ENCODE peak calls at places on chromosomes 2 and 18, in ten cellular contexts. L, O, K, I, F, C, R, N, D and P are unnamed samples.

GRCh38 chr2:212124597-212124996 is 414.0 kb downstream of the ERBB4 start:
- DNase-seq in L (no peak), O (no peak), K (no peak), I (no peak), F (no peak), C (no peak), R (peak), N (no peak), D (no peak), P (no peak)

GRCh38 chr2:213265679-213266078 is 18.6 kb upstream of the SPAG16 start:
- DNase-seq in L (no peak), O (no peak), K (no peak), I (no peak), F (no peak), C (no peak), R (no peak), N (no peak), D (no peak), P (no peak)

GRCh38 chr2:25760319-25760718 is 86.9 kb upstream of the DTNB start:
- DNase-seq in L (no peak), O (no peak), K (no peak), I (no peak), F (no peak), C (no peak), R (no peak), N (no peak), D (no peak), P (no peak)

GRCh38 chr2:148614332-148615049 is 30.1 kb upstream of the EPC2 start:
- DNase-seq in L (no peak), O (peak), K (peak), I (peak), F (peak), C (peak), R (peak), N (no peak), D (peak), P (no peak)

GRCh38 chr2:113831156-113831555 is 58.7 kb upstream of the ACTR3 start:
- DNase-seq in L (no peak), O (no peak), K (no peak), I (peak), F (peak), C (peak), R (peak), N (no peak), D (peak), P (no peak)

GRCh38 chr2:172168917-172169346 is 66.2 kb upstream of the DLX2 start:
- DNase-seq in L (no peak), O (peak), K (no peak), I (peak), F (no peak), C (no peak), R (peak), N (no peak), D (peak), P (no peak)

GRCh38 chr2:101012706-101013181 is 10.7 kb downstream of the RPL31 start:
- DNase-seq in L (peak), O (peak), K (peak), I (peak), F (peak), C (peak), R (peak), N (peak), D (peak), P (no peak)

GRCh38 chr2:45275235-45275805 is 266.1 kb upstream of the SIX2 start:
- DNase-seq in L (no peak), O (peak), K (no peak), I (peak), F (peak), C (peak), R (peak), N (no peak), D (peak), P (no peak)

GRCh38 chr18:986071-986470 is 81.4 kb downstream of the ADCYAP1 start:
- DNase-seq in L (no peak), O (no peak), K (peak), I (no peak), F (no peak), C (no peak), R (no peak), N (no peak), D (no peak), P (no peak)

GRCh38 chr2:172698041-172698863 is 37.4 kb upstream of the RAPGEF4 start:
- DNase-seq in L (no peak), O (peak), K (no peak), I (peak), F (no peak), C (peak), R (peak), N (no peak), D (peak), P (no peak)

GRCh38 chr18:34283506-34283905 is 58.8 kb upstream of the NOL4 start:
- DNase-seq in L (no peak), O (no peak), K (peak), I (no peak), F (no peak), C (no peak), R (no peak), N (no peak), D (no peak), P (no peak)

GRCh38 chr2:70498054-70498453 is 55.6 kb downstream of the TGFA start:
- DNase-seq in L (no peak), O (no peak), K (peak), I (no peak), F (no peak), C (peak), R (peak), N (no peak), D (peak), P (no peak)

GRCh38 chr2:58976374-58977055 is 735.4 kb upstream of the FANCL start:
- DNase-seq in L (no peak), O (no peak), K (peak), I (no peak), F (no peak), C (peak), R (no peak), N (no peak), D (no peak), P (no peak)

GRCh38 chr2:169119117-169119770 is 49.9 kb downstream of the DHRS9 start:
- DNase-seq in L (no peak), O (no peak), K (no peak), I (peak), F (no peak), C (no peak), R (peak), N (no peak), D (peak), P (no peak)

GRCh38 chr2:217910875-217911212 is 92.0 kb downstream of the TNS1 start:
- DNase-seq in L (no peak), O (no peak), K (no peak), I (no peak), F (no peak), C (no peak), R (no peak), N (no peak), D (no peak), P (no peak)

GRCh38 chr18:35775887-35776286 is 194.3 kb downstream of the GALNT1 start:
- DNase-seq in L (no peak), O (peak), K (peak), I (peak), F (no peak), C (no peak), R (peak), N (no peak), D (no peak), P (no peak)

GRCh38 chr18:42159146-42159545 is 204.1 kb downstream of the PIK3C3 start:
- DNase-seq in L (no peak), O (no peak), K (no peak), I (no peak), F (no peak), C (no peak), R (no peak), N (no peak), D (no peak), P (no peak)

GRCh38 chr2:231926761-231927565 is 767 bp upstream of the NPPC start:
- DNase-seq in L (no peak), O (no peak), K (peak), I (no peak), F (no peak), C (no peak), R (peak), N (no peak), D (peak), P (no peak)

GRCh38 chr2:8676915-8677645 is 4.8 kb upstream of the ID2 start:
- DNase-seq in L (no peak), O (peak), K (peak), I (no peak), F (no peak), C (peak), R (no peak), N (no peak), D (peak), P (no peak)

GRCh38 chr2:132560562-132560961 is 109.4 kb downstream of the LYPD1 start:
- DNase-seq in L (no peak), O (no peak), K (no peak), I (no peak), F (no peak), C (no peak), R (no peak), N (no peak), D (peak), P (no peak)

GRCh38 chr2:25655316-25655715 is 18.1 kb downstream of the DTNB start:
- DNase-seq in L (no peak), O (no peak), K (no peak), I (no peak), F (no peak), C (no peak), R (no peak), N (no peak), D (no peak), P (no peak)

GRCh38 chr18:49753643-49754042 is 59.7 kb downstream of the ACAA2 start:
- DNase-seq in L (no peak), O (no peak), K (no peak), I (no peak), F (no peak), C (no peak), R (no peak), N (no peak), D (no peak), P (no peak)

GRCh38 chr18:28087173-28087563 is 89.8 kb downstream of the CDH2 start:
- DNase-seq in L (no peak), O (no peak), K (no peak), I (peak), F (peak), C (no peak), R (peak), N (no peak), D (no peak), P (no peak)

GRCh38 chr2:165957030-165957675 is 3.6 kb upstream of the TTC21B start:
- DNase-seq in L (no peak), O (no peak), K (no peak), I (no peak), F (no peak), C (no peak), R (no peak), N (no peak), D (no peak), P (no peak)

GRCh38 chr2:85034158-85034557 is 63.2 kb downstream of the KCMF1 start:
- DNase-seq in L (no peak), O (no peak), K (no peak), I (no peak), F (no peak), C (no peak), R (no peak), N (no peak), D (no peak), P (no peak)

GRCh38 chr2:209673811-209674210 is 97.8 kb upstream of the UNC80 start:
- DNase-seq in L (no peak), O (no peak), K (no peak), I (no peak), F (no peak), C (no peak), R (no peak), N (no peak), D (no peak), P (no peak)

GRCh38 chr2:181778621-181779195 is 98.4 kb upstream of the NEUROD1 start:
- DNase-seq in L (no peak), O (no peak), K (no peak), I (no peak), F (no peak), C (no peak), R (no peak), N (no peak), D (peak), P (no peak)

GRCh38 chr2:54708584-54709340 is 14.7 kb upstream of the EML6 start:
- DNase-seq in L (no peak), O (peak), K (peak), I (no peak), F (peak), C (peak), R (peak), N (no peak), D (no peak), P (no peak)

GRCh38 chr2:25844089-25844488 is 34.2 kb downstream of the ASXL2 start:
- DNase-seq in L (no peak), O (no peak), K (no peak), I (peak), F (no peak), C (no peak), R (peak), N (no peak), D (peak), P (no peak)

GRCh38 chr2:134657650-134658250 is 61.0 kb downstream of the TMEM163 start:
- DNase-seq in L (no peak), O (no peak), K (peak), I (no peak), F (no peak), C (no peak), R (no peak), N (no peak), D (peak), P (no peak)

GRCh38 chr2:200253631-200254030 is 52.9 kb upstream of the SPATS2L start:
- DNase-seq in L (no peak), O (peak), K (no peak), I (no peak), F (peak), C (no peak), R (peak), N (no peak), D (no peak), P (no peak)

GRCh38 chr2:136051001-136051724 is 65.7 kb upstream of the DARS1 start:
- DNase-seq in L (no peak), O (no peak), K (no peak), I (no peak), F (no peak), C (no peak), R (no peak), N (no peak), D (no peak), P (no peak)